ENCODE peak calls at places on chromosome 4, in seven cellular contexts. Y is GM12892, F is choroid plexus epithelial cell, O is HL-60, D is body of pancreas, M is SK-N-SH, V is aorta. I is an unnamed sample.

GRCh38 chr4:23364167-23364566 is 525.7 kb downstream of the PPARGC1A start:
- DNase-seq in Y (no peak), F (no peak), O (no peak), D (no peak), M (no peak), V (no peak), I (no peak)

GRCh38 chr4:186297013-186297645 is 31.1 kb downstream of the F11 start:
- DNase-seq in Y (no peak), F (peak), O (peak), D (no peak), M (peak), V (no peak), I (peak)

GRCh38 chr4:64405761-64406160 is 3.5 kb downstream of the TECRL start:
- DNase-seq in Y (no peak), F (no peak), O (no peak), D (no peak), M (no peak), V (no peak), I (no peak)

GRCh38 chr4:3062466-3062865 is 11.9 kb downstream of the HTT-AS start:
- DNase-seq in Y (no peak), F (peak), O (no peak), D (no peak), M (no peak), V (no peak), I (no peak)

GRCh38 chr4:56296449-56296990 is 90.8 kb downstream of the AASDH start:
- DNase-seq in Y (no peak), F (no peak), O (no peak), D (no peak), M (no peak), V (no peak), I (no peak)

GRCh38 chr4:62881901-62882300 is 1527.3 kb downstream of the TECRL start:
- DNase-seq in Y (no peak), F (peak), O (no peak), D (no peak), M (no peak), V (no peak), I (no peak)

GRCh38 chr4:80073362-80074008 is 456 bp upstream of the ANTXR2 start:
- DNase-seq in Y (peak), F (no peak), O (peak), D (no peak), M (no peak), V (no peak), I (no peak)

GRCh38 chr4:77268108-77268507 is 111.1 kb downstream of the CCNG2 start:
- DNase-seq in Y (no peak), F (no peak), O (no peak), D (no peak), M (no peak), V (no peak), I (no peak)